ENCODE peak calls at places on chromosomes 3 and 15, in six cellular contexts. M is HepG2, Z is SK-N-SH, G is H1, I is K562, B is GM12878. T is an unnamed sample.

GRCh38 chr3:87503901-87504498 is 227.6 kb upstream of the POU1F1 start:
- DNase-seq in Z (peak), G (no peak), M (peak), I (peak), B (no peak), T (peak)

GRCh38 chr3:18440053-18440768 is 15.1 kb upstream of the SATB1 start:
- DNase-seq in M (no peak), Z (no peak), I (no peak), B (no peak), G (no peak), T (no peak)

GRCh38 chr15:81511160-81511559 is 137.1 kb upstream of the TMC3 start:
- DNase-seq in M (no peak), G (no peak), I (no peak), Z (no peak), B (no peak), T (no peak)

GRCh38 chr15:72397780-72398179 is 325 bp upstream of the TMEM202 start:
- DNase-seq in Z (no peak), M (no peak), G (no peak), B (no peak), I (no peak), T (no peak)

GRCh38 chr15:27679621-27680521 is 419.2 kb downstream of the OCA2 start:
- DNase-seq in M (no peak), B (no peak), G (no peak), I (no peak), Z (peak), T (no peak)

GRCh38 chr15:97688177-97688576 is 272.3 kb upstream of the ARRDC4 start:
- DNase-seq in G (no peak), M (no peak), I (no peak), B (no peak), Z (no peak), T (no peak)

GRCh38 chr3:56303508-56303907 is 164.8 kb downstream of the ERC2 start:
- DNase-seq in Z (peak), M (peak), I (peak), G (peak), B (peak), T (peak)

GRCh38 chr15:94119923-94120775 is 111.2 kb upstream of the MCTP2 start:
- DNase-seq in Z (peak), G (peak), B (peak), I (peak), M (peak), T (peak)

GRCh38 chr3:50316657-50317242 is 5.8 kb downstream of the HYAL2 start:
- DNase-seq in B (no peak), I (peak), Z (no peak), G (no peak), M (no peak), T (peak)

GRCh38 chr3:111729087-111729846 is 129.8 kb upstream of the PHLDB2 start:
- DNase-seq in M (no peak), B (no peak), G (no peak), I (no peak), Z (no peak), T (no peak)

GRCh38 chr3:42661593-42662022 is 8.1 kb downstream of the ZBTB47 start:
- DNase-seq in I (no peak), M (no peak), G (no peak), B (no peak), Z (no peak), T (no peak)

GRCh38 chr3:149454746-149455145 is 19.8 kb upstream of the TM4SF4 start:
- DNase-seq in G (no peak), Z (no peak), M (no peak), I (no peak), B (no peak), T (no peak)

GRCh38 chr15:73982251-73982962 is 9.7 kb downstream of the STOML1 start:
- DNase-seq in G (no peak), I (no peak), B (no peak), M (no peak), Z (no peak), T (no peak)

GRCh38 chr15:31341501-31342195 is 15.0 kb downstream of the KLF13 start:
- DNase-seq in B (no peak), M (no peak), G (no peak), I (no peak), Z (no peak), T (no peak)

GRCh38 chr3:160217675-160218074 is 7.5 kb upstream of the C3orf80 start:
- DNase-seq in B (no peak), G (no peak), M (no peak), I (no peak), Z (peak), T (no peak)

GRCh38 chr3:150765949-150766720 is 3.2 kb upstream of the SIAH2 start:
- DNase-seq in B (peak), M (peak), G (no peak), I (peak), Z (no peak), T (no peak)

GRCh38 chr3:64267774-64268604 is 42.7 kb upstream of the PRICKLE2 start:
- DNase-seq in G (peak), Z (no peak), I (no peak), M (no peak), B (no peak), T (no peak)
- H2AFZ ChIP-seq in G (peak), Z (no peak), I (no peak), M (peak), B (no peak), T (no peak)

GRCh38 chr15:84633311-84634227 is 20.5 kb downstream of the WDR73 start:
- DNase-seq in M (peak), I (peak), G (peak), B (no peak), Z (peak), T (no peak)

GRCh38 chr15:84643838-84644237 is 10.2 kb downstream of the WDR73 start:
- DNase-seq in B (no peak), M (no peak), I (no peak), Z (no peak), G (no peak), T (no peak)

GRCh38 chr15:84634228-84634837 is 19.8 kb downstream of the WDR73 start:
- DNase-seq in Z (no peak), I (no peak), G (no peak), B (no peak), M (no peak), T (no peak)

DNA sequence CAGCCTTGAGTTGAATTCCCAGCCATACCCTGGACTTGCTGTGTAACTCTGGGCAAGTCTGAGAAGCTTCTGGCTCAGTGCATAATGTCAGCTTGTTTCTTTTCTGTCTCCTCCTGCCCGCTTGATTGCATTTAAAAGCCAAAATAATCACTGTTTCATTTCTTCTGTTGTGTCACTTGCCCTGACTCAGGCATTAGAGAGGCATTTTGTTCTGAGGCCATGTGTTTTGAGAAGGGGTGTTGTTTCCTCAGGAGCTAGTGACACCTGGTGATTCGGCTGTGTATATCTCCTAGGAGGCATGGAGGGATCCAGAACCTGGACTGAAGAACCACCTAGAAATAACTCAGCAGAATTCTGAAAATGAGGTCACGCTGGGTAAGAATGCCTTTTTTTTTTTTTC is 16.0 kb downstream of the WDR73 start:
- DNase-seq in Z (no peak), M (peak), I (peak), B (no peak), G (no peak), T (no peak)
- TF ChIP-seq SIN3A in Z (no peak), M (no peak), I (no peak), B (no peak), G (peak), T (no peak)

GRCh38 chr3:128532007-128532983 is 39.3 kb upstream of the GATA2 start:
- DNase-seq in G (no peak), Z (no peak), B (no peak), M (no peak), I (no peak), T (no peak)

GRCh38 chr3:128539376-128539775 is 46.4 kb upstream of the GATA2 start:
- DNase-seq in B (no peak), G (no peak), Z (no peak), M (no peak), I (no peak), T (no peak)

GRCh38 chr3:128541246-128541645 is 48.2 kb upstream of the GATA2 start:
- DNase-seq in B (no peak), G (no peak), Z (no peak), I (no peak), M (no peak), T (no peak)

GRCh38 chr3:128537091-128537703 is 44.2 kb upstream of the GATA2 start:
- DNase-seq in B (no peak), G (no peak), I (no peak), Z (no peak), M (no peak), T (no peak)
- H2AFZ ChIP-seq in B (no peak), G (no peak), I (peak), Z (no peak), M (no peak), T (no peak)

DNA sequence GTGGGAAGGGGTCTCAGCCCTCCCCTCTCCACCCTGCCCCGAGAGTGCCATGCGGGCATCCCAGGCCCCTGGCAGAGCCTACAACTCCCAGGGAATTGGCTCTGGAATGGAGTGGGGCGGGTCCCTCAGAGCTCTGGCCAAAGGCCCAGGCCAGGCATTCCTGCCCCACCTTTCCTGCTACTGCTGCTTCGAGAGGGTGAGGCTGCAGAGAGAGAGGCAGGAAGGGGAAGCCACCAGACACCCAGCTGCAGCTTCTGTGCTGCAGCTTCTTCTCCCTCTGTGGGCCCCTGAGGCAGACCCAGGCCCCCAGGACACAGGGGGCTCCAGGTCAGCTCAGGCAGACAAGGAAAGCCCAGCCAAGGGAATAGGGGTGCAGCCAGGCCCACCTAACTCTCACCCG is 2.7 kb downstream of the ALS2CL start:
- DNase-seq in M (no peak), I (no peak), Z (no peak), G (no peak), B (no peak), T (no peak)
- TF ChIP-seq SIN3A in M (no peak), I (no peak), Z (no peak), G (no peak), B (no peak), T (no peak)

GRCh38 chr3:27354161-27354560 is 15.0 kb downstream of the NEK10 start:
- DNase-seq in B (no peak), M (no peak), I (no peak), G (no peak), Z (no peak), T (no peak)

GRCh38 chr3:27352047-27352446 is 17.1 kb downstream of the NEK10 start:
- DNase-seq in B (no peak), I (no peak), G (no peak), Z (no peak), M (no peak), T (no peak)

GRCh38 chr3:27354588-27355203 is 14.5 kb downstream of the NEK10 start:
- DNase-seq in Z (no peak), B (no peak), M (no peak), I (no peak), G (no peak), T (no peak)

GRCh38 chr3:27349832-27350231 is 19.4 kb downstream of the NEK10 start:
- DNase-seq in Z (no peak), M (no peak), B (peak), I (no peak), G (no peak), T (no peak)

DNA sequence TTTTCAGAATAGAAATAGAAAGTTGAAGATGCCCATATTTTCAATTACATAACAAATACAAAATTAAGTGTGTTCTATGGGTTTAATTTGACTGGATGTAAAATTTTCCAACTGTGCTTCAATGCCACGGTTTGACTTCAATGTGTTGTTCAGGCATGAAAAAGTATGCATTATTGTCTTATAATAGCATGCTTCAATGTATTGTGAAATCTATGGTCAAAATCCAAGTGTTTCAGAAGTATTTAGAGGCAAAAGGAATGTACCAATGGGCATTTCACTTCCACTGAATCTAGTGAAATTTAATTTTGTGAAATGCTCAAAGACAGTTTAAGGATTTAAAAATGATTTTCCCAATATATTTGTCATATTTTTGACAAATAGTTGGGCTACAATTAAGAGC is 16.0 kb downstream of the NEK10 start:
- DNase-seq in M (no peak), I (no peak), G (no peak), B (no peak), Z (no peak), T (no peak)
- H2AFZ ChIP-seq in M (no peak), I (no peak), G (no peak), B (no peak), Z (no peak), T (no peak)

GRCh38 chr3:15309662-15310335 is 22.6 kb downstream of the SH3BP5 start:
- DNase-seq in B (no peak), M (no peak), G (no peak), I (no peak), Z (no peak), T (no peak)
- TF ChIP-seq SIN3A in B (no peak), M (no peak), G (no peak), I (no peak), Z (no peak), T (no peak)

DNA sequence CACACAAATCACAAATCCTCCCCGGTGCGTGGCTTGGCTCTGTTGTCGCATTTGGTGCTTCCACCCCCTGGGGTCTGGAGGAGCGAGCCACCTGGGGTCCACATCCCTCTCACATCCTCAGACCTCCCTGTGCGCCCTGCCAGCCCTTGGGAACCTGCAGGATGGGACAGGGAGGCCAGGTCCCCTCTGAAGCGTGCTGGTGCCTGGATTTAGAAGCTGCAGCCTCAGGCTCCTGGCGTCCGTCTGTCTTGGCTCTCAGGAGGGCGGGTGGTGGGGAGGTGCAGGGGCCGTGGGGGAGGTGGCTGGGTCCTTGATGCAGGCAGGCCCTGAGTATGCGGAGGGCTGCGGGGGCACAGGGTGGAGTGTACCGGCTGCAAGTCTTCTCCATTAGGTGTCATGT is 38.4 kb downstream of the RGMA start:
- DNase-seq in G (no peak), I (no peak), B (no peak), M (no peak), Z (no peak), T (no peak)
- H2AFZ ChIP-seq in G (no peak), I (no peak), B (no peak), M (no peak), Z (no peak), T (no peak)

DNA sequence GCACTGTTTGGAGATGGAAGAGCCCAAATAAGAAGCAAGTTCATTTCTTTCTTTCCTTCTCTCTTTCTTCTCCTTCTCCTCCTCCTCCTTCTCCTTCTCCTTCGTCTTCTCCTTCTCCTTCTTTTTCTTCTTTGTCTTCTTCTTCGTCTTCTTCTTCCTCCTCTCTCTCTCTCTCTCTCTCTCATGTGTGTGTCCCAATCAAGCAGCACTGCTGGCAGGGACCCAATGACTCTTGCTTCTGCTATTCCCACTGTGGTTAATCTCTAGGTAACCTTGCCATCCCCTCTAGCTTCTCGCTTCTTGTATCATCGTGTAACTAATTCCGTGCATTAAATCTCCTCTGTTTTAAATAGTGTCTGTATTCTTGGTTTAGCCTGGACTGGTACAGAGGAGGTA is 26.1 kb upstream of the ZNF280D start:
- DNase-seq in I (no peak), B (no peak), Z (no peak), M (no peak), G (no peak), T (no peak)
- TF ChIP-seq SIN3A in I (no peak), B (no peak), Z (no peak), M (no peak), G (no peak), T (no peak)

T was measured in HCT116.